ENCODE peak calls at places on chromosomes 2 and 18, in six cellular contexts. Z is H1, Y is IMR-90, Q is trophoblast cell, G is H9, D is mesenchymal stem cell. H is an unnamed sample.
A peak's percentile ranks its signal among the peaks of the same experiment; 100 is the strongest.

GRCh38 chr2:70978388-70979357 is at the start of gene ANKRD53:
- DNase-seq in Z (peak; percentile 83), Y (no peak), Q (peak; percentile 85), G (peak; percentile 84), D (peak; percentile 57), H (peak; percentile 51)

GRCh38 chr2:176174850-176175728 is 13.4 kb upstream of the HOXD1 start:
- DNase-seq in Z (peak; percentile 80), Y (no peak), Q (no peak), G (peak; percentile 81), D (no peak), H (no peak)

GRCh38 chr18:78717051-78717765 is 262.4 kb upstream of the SALL3 start:
- DNase-seq in Z (no peak), Y (no peak), Q (no peak), G (no peak), D (no peak), H (no peak)

GRCh38 chr2:223084873-223085272 is 32.9 kb downstream of the KCNE4 start:
- DNase-seq in Z (no peak), Y (peak; percentile 41), Q (peak; percentile 89), G (peak; percentile 48), D (no peak), H (no peak)

GRCh38 chr18:72407048-72407447 is 137.1 kb downstream of the CBLN2 start:
- DNase-seq in Z (no peak), Y (no peak), Q (no peak), G (no peak), D (no peak), H (no peak)

GRCh38 chr18:58859935-58860334 is 4.7 kb upstream of the ZNF532 start:
- DNase-seq in Z (no peak), Y (no peak), Q (no peak), G (no peak), D (no peak), H (no peak)

GRCh38 chr2:233814436-233814835 is 36.3 kb downstream of the MROH2A start:
- DNase-seq in Z (no peak), Y (no peak), Q (no peak), G (peak; percentile 24), D (no peak), H (no peak)

GRCh38 chr2:60707750-60708371 is 48.2 kb upstream of the PAPOLG start:
- DNase-seq in Z (peak; percentile 57), Y (peak; percentile 28), Q (no peak), G (peak; percentile 43), D (peak; percentile 31), H (peak; percentile 21)

GRCh38 chr2:233489666-233490065 is 76.9 kb downstream of the USP40 start:
- DNase-seq in Z (no peak), Y (peak; percentile 31), Q (peak; percentile 78), G (no peak), D (peak; percentile 19), H (no peak)

GRCh38 chr2:108412995-108413726 is 35.4 kb downstream of the SULT1C4 start:
- DNase-seq in Z (no peak), Y (peak; percentile 91), Q (peak; percentile 95), G (no peak), D (peak; percentile 90), H (no peak)

GRCh38 chr18:10322408-10322807 is 132.0 kb upstream of the APCDD1 start:
- DNase-seq in Z (no peak), Y (peak; percentile 21), Q (no peak), G (no peak), D (no peak), H (no peak)

GRCh38 chr2:220188031-220188430 is 560.6 kb downstream of the SLC4A3 start:
- DNase-seq in Z (no peak), Y (peak; percentile 43), Q (no peak), G (no peak), D (peak; percentile 6), H (no peak)

GRCh38 chr2:172461591-172462392 is 34.4 kb downstream of the ITGA6 start:
- DNase-seq in Z (peak; percentile 90), Y (peak; percentile 34), Q (peak; percentile 42), G (peak; percentile 85), D (peak; percentile 52), H (peak; percentile 53)

GRCh38 chr2:199861116-199861774 is 10.3 kb upstream of the FTCDNL1 start:
- DNase-seq in Z (no peak), Y (peak; percentile 38), Q (no peak), G (no peak), D (peak; percentile 24), H (no peak)

GRCh38 chr2:10333966-10334365 is 31.3 kb downstream of the HPCAL1 start:
- DNase-seq in Z (no peak), Y (no peak), Q (no peak), G (no peak), D (no peak), H (no peak)

GRCh38 chr2:222670191-222671038 is 1.0 kb upstream of the MOGAT1 start:
- DNase-seq in Z (no peak), Y (no peak), Q (no peak), G (no peak), D (no peak), H (no peak)

GRCh38 chr2:216551234-216551633 is 52.6 kb downstream of the RPL37A start:
- DNase-seq in Z (no peak), Y (peak; percentile 88), Q (no peak), G (no peak), D (no peak), H (no peak)

GRCh38 chr18:31667185-31667584 is 17.2 kb downstream of the B4GALT6 start:
- DNase-seq in Z (no peak), Y (peak; percentile 17), Q (no peak), G (no peak), D (peak; percentile 64), H (no peak)

GRCh38 chr2:162282765-162283425 is 35.6 kb downstream of the IFIH1 start:
- DNase-seq in Z (no peak), Y (peak; percentile 54), Q (no peak), G (no peak), D (peak; percentile 21), H (no peak)

DNA sequence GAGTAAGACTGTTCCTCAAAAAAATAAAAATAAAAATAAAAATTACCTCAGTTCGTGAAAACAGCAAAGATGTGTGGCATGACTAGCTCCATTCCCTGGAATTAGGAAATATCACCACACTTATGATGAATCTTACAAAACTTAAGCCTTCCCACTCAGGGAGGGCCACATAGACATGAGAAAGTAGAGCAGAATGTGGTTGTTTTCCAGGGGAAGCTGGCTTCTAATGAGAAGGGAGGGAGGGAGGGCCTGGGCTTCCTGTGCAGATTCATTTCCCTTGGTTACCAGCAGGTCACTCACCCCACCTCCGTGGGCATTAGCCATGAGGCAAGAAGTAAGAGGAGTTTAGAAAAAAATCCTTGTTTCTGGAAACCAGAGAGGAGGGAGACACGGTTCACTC is 95.9 kb upstream of the RMDN2 start:
- DNase-seq in Z (no peak), Y (peak; percentile 98), Q (peak; percentile 18), G (no peak), D (peak; percentile 92), H (no peak)
- H3K14ac ChIP-seq in Z (no peak overlapping the region), Y (peak overlapping the region; percentile 95), Q (no peak overlapping the region), G (no peak overlapping the region), D (no peak overlapping the region), H (no peak overlapping the region)

GRCh38 chr2:69243652-69244051 is 143.4 kb downstream of the GFPT1 start:
- DNase-seq in Z (no peak), Y (no peak), Q (no peak), G (no peak), D (no peak), H (no peak)
- H3K27ac ChIP-seq in Z (no peak overlapping the region), Y (peak overlapping the region; percentile 93), Q (no peak overlapping the region), G (no peak overlapping the region), D (no peak overlapping the region), H (no peak overlapping the region)

GRCh38 chr2:98511981-98512380 is 67.3 kb downstream of the INPP4A start:
- DNase-seq in Z (no peak), Y (no peak), Q (no peak), G (no peak), D (no peak), H (no peak)

GRCh38 chr2:98514879-98515570 is 70.4 kb downstream of the INPP4A start:
- DNase-seq in Z (no peak), Y (peak; percentile 68), Q (no peak), G (no peak), D (peak; percentile 67), H (no peak)

GRCh38 chr2:98512699-98513098 is 68.0 kb downstream of the INPP4A start:
- DNase-seq in Z (no peak), Y (no peak), Q (no peak), G (no peak), D (no peak), H (no peak)

GRCh38 chr2:98515571-98515927 is 70.9 kb downstream of the INPP4A start:
- DNase-seq in Z (no peak), Y (no peak), Q (no peak), G (no peak), D (no peak), H (no peak)

GRCh38 chr2:98514096-98514639 is 69.5 kb downstream of the INPP4A start:
- DNase-seq in Z (no peak), Y (no peak), Q (no peak), G (no peak), D (no peak), H (no peak)
- H2BK5ac ChIP-seq in Z (no peak overlapping the region), Y (no peak overlapping the region), Q (no peak overlapping the region), G (no peak overlapping the region), D (no peak overlapping the region), H (no peak overlapping the region)

GRCh38 chr2:127255721-127256120 is 35.6 kb upstream of the CYP27C1 start:
- DNase-seq in Z (no peak), Y (no peak), Q (no peak), G (no peak), D (no peak), H (no peak)

GRCh38 chr2:127256381-127256780 is 36.3 kb upstream of the CYP27C1 start:
- DNase-seq in Z (no peak), Y (no peak), Q (no peak), G (no peak), D (no peak), H (no peak)

GRCh38 chr2:127256866-127257265 is 36.8 kb upstream of the CYP27C1 start:
- DNase-seq in Z (no peak), Y (no peak), Q (no peak), G (no peak), D (no peak), H (no peak)

GRCh38 chr2:127255146-127255545 is 35.0 kb upstream of the CYP27C1 start:
- DNase-seq in Z (no peak), Y (no peak), Q (no peak), G (no peak), D (no peak), H (no peak)

GRCh38 chr2:127254386-127254981 is 34.4 kb upstream of the CYP27C1 start:
- DNase-seq in Z (no peak), Y (peak; percentile 10), Q (no peak), G (no peak), D (no peak), H (no peak)
- H3K14ac ChIP-seq in Z (no peak overlapping the region), Y (no peak overlapping the region), Q (no peak overlapping the region), G (no peak overlapping the region), D (no peak overlapping the region), H (no peak overlapping the region)